ENCODE peak calls at places on chromosomes 2 and 18, in five cellular contexts. One of them, this sample, is unnamed.

GRCh38 chr2:74833418-74834233 is at the start of gene HK2:
- DNase-seq in K562: peak; percentile 99
- DNase-seq in SK-N-SH: peak; percentile 99
- DNase-seq in GM12878: peak; percentile 70
- DNase-seq in HepG2: peak; percentile 85
- DNase-seq in this sample: peak; percentile 82

GRCh38 chr2:158539176-158539895 is 82.6 kb downstream of the PKP4 start:
- DNase-seq in K562: no peak
- DNase-seq in SK-N-SH: no peak
- DNase-seq in GM12878: no peak
- DNase-seq in HepG2: peak; percentile 93
- DNase-seq in this sample: peak; percentile 4

GRCh38 chr2:236731767-236732580 is 162.3 kb downstream of the ACKR3 start:
- DNase-seq in K562: no peak
- DNase-seq in SK-N-SH: no peak
- DNase-seq in GM12878: no peak
- DNase-seq in HepG2: no peak
- DNase-seq in this sample: no peak

GRCh38 chr2:163630836-163631235 is 105.0 kb downstream of the FIGN start:
- DNase-seq in K562: no peak
- DNase-seq in SK-N-SH: no peak
- DNase-seq in GM12878: no peak
- DNase-seq in HepG2: no peak
- DNase-seq in this sample: no peak

GRCh38 chr2:19356545-19357382 is 1.7 kb downstream of the OSR1 start:
- DNase-seq in K562: no peak
- DNase-seq in SK-N-SH: peak; percentile 60
- DNase-seq in GM12878: no peak
- DNase-seq in HepG2: no peak
- DNase-seq in this sample: no peak

GRCh38 chr2:150426315-150426714 is 61.2 kb downstream of the RND3 start:
- DNase-seq in K562: no peak
- DNase-seq in SK-N-SH: no peak
- DNase-seq in GM12878: no peak
- DNase-seq in HepG2: no peak
- DNase-seq in this sample: no peak

GRCh38 chr2:159904565-159905281 is 106.7 kb upstream of the CD302 start:
- DNase-seq in K562: peak; percentile 87
- DNase-seq in SK-N-SH: no peak
- DNase-seq in GM12878: no peak
- DNase-seq in HepG2: no peak
- DNase-seq in this sample: peak; percentile 84

GRCh38 chr18:31603335-31603734 is 11.7 kb downstream of the TTR start:
- DNase-seq in K562: no peak
- DNase-seq in SK-N-SH: no peak
- DNase-seq in GM12878: no peak
- DNase-seq in HepG2: no peak
- DNase-seq in this sample: no peak

GRCh38 chr2:119486886-119487285 is 37.4 kb downstream of the SCTR start:
- DNase-seq in K562: no peak
- DNase-seq in SK-N-SH: no peak
- DNase-seq in GM12878: no peak
- DNase-seq in HepG2: no peak
- DNase-seq in this sample: no peak

GRCh38 chr18:10421859-10422258 is 32.6 kb upstream of the APCDD1 start:
- DNase-seq in K562: no peak
- DNase-seq in SK-N-SH: no peak
- DNase-seq in GM12878: no peak
- DNase-seq in HepG2: no peak
- DNase-seq in this sample: no peak

GRCh38 chr2:138615257-138615656 is 113.7 kb downstream of the SPOPL start:
- DNase-seq in K562: no peak
- DNase-seq in SK-N-SH: no peak
- DNase-seq in GM12878: no peak
- DNase-seq in HepG2: no peak
- DNase-seq in this sample: no peak

GRCh38 chr18:31206787-31207381 is 44.2 kb upstream of the DSC1 start:
- DNase-seq in K562: peak; percentile 24
- DNase-seq in SK-N-SH: peak; percentile 2
- DNase-seq in GM12878: peak; percentile 47
- DNase-seq in HepG2: peak; percentile 86
- DNase-seq in this sample: peak; percentile 82

GRCh38 chr2:204705243-204705971 is 160.1 kb downstream of the PARD3B start:
- DNase-seq in K562: no peak
- DNase-seq in SK-N-SH: no peak
- DNase-seq in GM12878: no peak
- DNase-seq in HepG2: no peak
- DNase-seq in this sample: no peak

GRCh38 chr2:199583676-199584075 is 125.9 kb upstream of the SATB2 start:
- DNase-seq in K562: no peak
- DNase-seq in SK-N-SH: no peak
- DNase-seq in GM12878: no peak
- DNase-seq in HepG2: no peak
- DNase-seq in this sample: no peak

GRCh38 chr2:202133556-202134245 is 60.6 kb downstream of the KIAA2012 start:
- DNase-seq in K562: no peak
- DNase-seq in SK-N-SH: no peak
- DNase-seq in GM12878: no peak
- DNase-seq in HepG2: no peak
- DNase-seq in this sample: no peak

GRCh38 chr2:32442020-32442467 is 85.2 kb downstream of the BIRC6 start:
- DNase-seq in K562: no peak
- DNase-seq in SK-N-SH: no peak
- DNase-seq in GM12878: no peak
- DNase-seq in HepG2: peak; percentile 90
- DNase-seq in this sample: no peak

GRCh38 chr2:151634726-151635467 is 99.4 kb downstream of the NEB start:
- DNase-seq in K562: no peak
- DNase-seq in SK-N-SH: no peak
- DNase-seq in GM12878: no peak
- DNase-seq in HepG2: no peak
- DNase-seq in this sample: no peak

GRCh38 chr18:59783138-59783537 is 85.9 kb upstream of the CCBE1 start:
- DNase-seq in K562: peak; percentile 6
- DNase-seq in SK-N-SH: peak; percentile 68
- DNase-seq in GM12878: peak; percentile 9
- DNase-seq in HepG2: peak; percentile 72
- DNase-seq in this sample: peak; percentile 25

GRCh38 chr2:15826273-15826717 is 114.1 kb upstream of the MYCN start:
- DNase-seq in K562: no peak
- DNase-seq in SK-N-SH: peak; percentile 77
- DNase-seq in GM12878: no peak
- DNase-seq in HepG2: no peak
- DNase-seq in this sample: no peak

GRCh38 chr2:157821519-157822131 is 54.5 kb downstream of the ACVR1 start:
- DNase-seq in K562: no peak
- DNase-seq in SK-N-SH: no peak
- DNase-seq in GM12878: no peak
- DNase-seq in HepG2: no peak
- DNase-seq in this sample: no peak

GRCh38 chr2:112959109-112959591 is 18.7 kb upstream of the IL36G start:
- DNase-seq in K562: peak; percentile 50
- DNase-seq in SK-N-SH: peak; percentile 8
- DNase-seq in GM12878: no peak
- DNase-seq in HepG2: peak; percentile 23
- DNase-seq in this sample: no peak

GRCh38 chr2:236001166-236001828 is 166.9 kb downstream of the GBX2 start:
- DNase-seq in K562: no peak
- DNase-seq in SK-N-SH: no peak
- DNase-seq in GM12878: no peak
- DNase-seq in HepG2: no peak
- DNase-seq in this sample: no peak

GRCh38 chr2:239966029-239966847 is 58.9 kb downstream of the NDUFA10 start:
- DNase-seq in K562: no peak
- DNase-seq in SK-N-SH: no peak
- DNase-seq in GM12878: no peak
- DNase-seq in HepG2: no peak
- DNase-seq in this sample: no peak

GRCh38 chr2:46719499-46719898 is 196.1 kb downstream of the MCFD2 start:
- DNase-seq in K562: no peak
- DNase-seq in SK-N-SH: no peak
- DNase-seq in GM12878: no peak
- DNase-seq in HepG2: no peak
- DNase-seq in this sample: no peak

GRCh38 chr2:143551946-143552655 is 422.9 kb downstream of the ARHGAP15 start:
- DNase-seq in K562: no peak
- DNase-seq in SK-N-SH: no peak
- DNase-seq in GM12878: no peak
- DNase-seq in HepG2: no peak
- DNase-seq in this sample: no peak
- TF ChIP-seq REST in K562: no peak
- TF ChIP-seq REST in SK-N-SH: no peak
- TF ChIP-seq REST in GM12878: no peak
- TF ChIP-seq REST in HepG2: no peak
- TF ChIP-seq REST in this sample: no peak

GRCh38 chr2:65688166-65688886 is 255.9 kb upstream of the SPRED2 start:
- DNase-seq in K562: no peak
- DNase-seq in SK-N-SH: no peak
- DNase-seq in GM12878: no peak
- DNase-seq in HepG2: no peak
- DNase-seq in this sample: no peak

GRCh38 chr2:65681503-65681902 is 249.1 kb upstream of the SPRED2 start:
- DNase-seq in K562: no peak
- DNase-seq in SK-N-SH: no peak
- DNase-seq in GM12878: no peak
- DNase-seq in HepG2: no peak
- DNase-seq in this sample: no peak

GRCh38 chr2:65691816-65692215 is 259.4 kb upstream of the SPRED2 start:
- DNase-seq in K562: no peak
- DNase-seq in SK-N-SH: no peak
- DNase-seq in GM12878: no peak
- DNase-seq in HepG2: no peak
- DNase-seq in this sample: no peak

GRCh38 chr2:65687614-65688013 is 255.2 kb upstream of the SPRED2 start:
- DNase-seq in K562: no peak
- DNase-seq in SK-N-SH: no peak
- DNase-seq in GM12878: no peak
- DNase-seq in HepG2: no peak
- DNase-seq in this sample: no peak

DNA sequence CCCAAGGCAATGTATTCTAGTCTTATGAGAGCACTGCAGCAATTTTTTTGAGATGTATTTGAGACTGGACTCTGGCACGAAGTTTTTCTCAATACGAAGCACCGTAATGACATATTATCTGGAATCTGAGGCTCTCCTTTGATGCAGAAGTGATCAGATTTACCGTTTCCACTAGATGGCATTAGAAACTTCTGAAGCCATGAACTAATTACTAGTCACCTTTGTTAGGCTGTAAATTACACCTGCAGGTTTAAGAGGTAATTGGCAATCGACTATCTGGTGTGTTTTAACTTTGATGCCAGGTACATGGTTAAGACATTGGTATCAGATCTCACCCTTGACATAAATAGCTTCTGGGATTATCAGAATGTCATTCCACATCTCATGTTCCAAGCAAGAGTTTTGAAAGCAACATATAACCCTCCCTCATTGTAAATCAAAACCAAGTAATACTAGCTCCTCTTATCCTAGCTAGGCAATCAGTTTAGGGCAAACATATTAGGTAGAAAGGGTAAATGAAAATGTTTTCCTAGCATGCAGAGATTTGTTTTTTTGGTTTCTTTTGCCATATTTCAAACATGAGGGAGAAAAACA is 254.6 kb upstream of the SPRED2 start:
- DNase-seq in K562: no peak
- DNase-seq in SK-N-SH: no peak
- DNase-seq in GM12878: no peak
- DNase-seq in HepG2: no peak
- DNase-seq in this sample: no peak
- TF ChIP-seq GABPA in K562: no peak
- TF ChIP-seq GABPA in SK-N-SH: no peak
- TF ChIP-seq GABPA in GM12878: no peak
- TF ChIP-seq GABPA in HepG2: no peak
- TF ChIP-seq GABPA in this sample: no peak

DNA sequence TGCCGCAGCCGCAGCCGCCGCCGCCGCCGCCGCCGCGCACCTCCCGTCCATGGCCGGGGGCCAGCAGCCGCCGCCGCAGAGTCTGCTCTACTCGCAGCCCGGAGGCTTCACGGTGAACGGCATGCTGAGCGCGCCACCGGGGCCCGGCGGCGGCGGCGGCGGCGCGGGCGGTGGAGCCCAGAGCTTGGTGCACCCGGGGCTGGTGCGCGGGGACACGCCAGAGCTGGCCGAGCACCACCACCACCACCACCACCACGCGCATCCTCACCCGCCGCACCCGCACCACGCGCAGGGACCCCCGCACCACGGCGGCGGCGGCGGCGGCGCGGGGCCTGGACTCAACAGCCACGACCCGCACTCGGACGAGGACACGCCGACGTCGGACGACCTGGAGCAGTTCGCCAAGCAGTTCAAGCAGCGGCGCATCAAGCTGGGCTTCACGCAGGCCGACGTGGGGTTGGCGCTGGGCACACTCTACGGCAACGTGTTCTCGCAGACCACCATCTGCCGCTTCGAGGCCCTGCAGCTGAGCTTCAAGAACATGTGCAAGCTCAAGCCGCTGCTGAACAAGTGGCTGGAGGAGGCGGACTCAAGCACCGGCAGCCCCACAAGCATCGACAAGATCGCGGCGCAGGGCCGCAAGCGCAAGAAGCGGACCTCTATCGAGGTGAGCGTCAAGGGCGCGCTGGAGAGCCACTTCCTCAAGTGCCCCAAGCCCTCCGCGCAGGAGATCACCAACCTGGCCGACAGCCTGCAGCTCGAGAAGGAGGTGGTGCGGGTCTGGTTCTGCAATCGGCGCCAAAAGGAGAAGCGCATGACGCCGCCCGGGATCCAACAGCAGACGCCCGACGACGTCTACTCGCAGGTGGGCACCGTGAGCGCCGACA is 2.4 kb downstream of the POU3F3 start:
- DNase-seq in K562: no peak
- DNase-seq in SK-N-SH: peak; percentile 51
- DNase-seq in GM12878: no peak
- DNase-seq in HepG2: no peak
- DNase-seq in this sample: no peak
- TF ChIP-seq REST in K562: no peak
- TF ChIP-seq REST in SK-N-SH: no peak
- TF ChIP-seq REST in GM12878: no peak
- TF ChIP-seq REST in HepG2: no peak
- TF ChIP-seq REST in this sample: no peak

GRCh38 chr18:58218111-58218510 is 174.1 kb downstream of the NEDD4L start:
- DNase-seq in K562: no peak
- DNase-seq in SK-N-SH: no peak
- DNase-seq in GM12878: no peak
- DNase-seq in HepG2: no peak
- DNase-seq in this sample: no peak
- TF ChIP-seq GABPA in K562: no peak
- TF ChIP-seq GABPA in SK-N-SH: no peak
- TF ChIP-seq GABPA in GM12878: no peak
- TF ChIP-seq GABPA in HepG2: no peak
- TF ChIP-seq GABPA in this sample: no peak